ENCODE peak calls at places on chromosomes 12 and 14, in nine cellular contexts. One of them, this sample, is unnamed.

GRCh38 chr14:66105819-66106218 is 380.4 kb upstream of the CCDC196 start:
- DNase-seq in cardiac fibroblast: peak; percentile 59
- DNase-seq in heart right ventricle: no peak
- DNase-seq in HepG2: no peak
- DNase-seq in cardiac muscle cell: no peak
- DNase-seq in breast epithelium: no peak
- DNase-seq in lower lobe of right lung: no peak
- DNase-seq in HFF-Myc: no peak
- DNase-seq in kidney: no peak
- DNase-seq in this sample: no peak

GRCh38 chr12:40819427-40820108 is 127.3 kb downstream of the CNTN1 start:
- DNase-seq in HepG2: no peak
- DNase-seq in HFF-Myc: no peak
- DNase-seq in kidney: peak; percentile 88
- DNase-seq in breast epithelium: no peak
- DNase-seq in lower lobe of right lung: peak; percentile 40
- DNase-seq in cardiac fibroblast: no peak
- DNase-seq in cardiac muscle cell: peak; percentile 81
- DNase-seq in heart right ventricle: no peak
- DNase-seq in this sample: no peak

GRCh38 chr12:98399532-98399931 is 115.9 kb upstream of the TMPO start:
- DNase-seq in cardiac fibroblast: peak; percentile 80
- DNase-seq in HFF-Myc: peak; percentile 39
- DNase-seq in breast epithelium: no peak
- DNase-seq in lower lobe of right lung: no peak
- DNase-seq in heart right ventricle: no peak
- DNase-seq in cardiac muscle cell: no peak
- DNase-seq in HepG2: peak; percentile 43
- DNase-seq in kidney: peak; percentile 61
- DNase-seq in this sample: no peak

GRCh38 chr12:26009593-26009992 is 51.1 kb downstream of the RASSF8 start:
- DNase-seq in kidney: no peak
- DNase-seq in cardiac muscle cell: no peak
- DNase-seq in cardiac fibroblast: no peak
- DNase-seq in HepG2: no peak
- DNase-seq in breast epithelium: no peak
- DNase-seq in heart right ventricle: no peak
- DNase-seq in HFF-Myc: no peak
- DNase-seq in lower lobe of right lung: no peak
- DNase-seq in this sample: no peak

GRCh38 chr12:66035289-66035961 is 95.1 kb downstream of the LLPH start:
- DNase-seq in HepG2: peak; percentile 42
- DNase-seq in kidney: no peak
- DNase-seq in heart right ventricle: no peak
- DNase-seq in cardiac fibroblast: peak; percentile 66
- DNase-seq in lower lobe of right lung: no peak
- DNase-seq in breast epithelium: no peak
- DNase-seq in cardiac muscle cell: peak; percentile 31
- DNase-seq in HFF-Myc: peak; percentile 53
- DNase-seq in this sample: no peak

GRCh38 chr12:53065470-53065869 is 13.7 kb downstream of the SPRYD3 start:
- DNase-seq in HFF-Myc: no peak
- DNase-seq in cardiac fibroblast: no peak
- DNase-seq in lower lobe of right lung: no peak
- DNase-seq in cardiac muscle cell: no peak
- DNase-seq in heart right ventricle: peak; percentile 11
- DNase-seq in breast epithelium: no peak
- DNase-seq in HepG2: no peak
- DNase-seq in kidney: peak; percentile 74
- DNase-seq in this sample: no peak

GRCh38 chr12:94636462-94637085 is 13.8 kb downstream of the TMCC3 start:
- DNase-seq in kidney: no peak
- DNase-seq in heart right ventricle: no peak
- DNase-seq in breast epithelium: no peak
- DNase-seq in HFF-Myc: no peak
- DNase-seq in cardiac muscle cell: no peak
- DNase-seq in cardiac fibroblast: peak; percentile 61
- DNase-seq in lower lobe of right lung: no peak
- DNase-seq in HepG2: no peak
- DNase-seq in this sample: no peak

GRCh38 chr12:57057037-57057436 is 7.1 kb upstream of the MYO1A start:
- DNase-seq in HFF-Myc: no peak
- DNase-seq in cardiac muscle cell: no peak
- DNase-seq in heart right ventricle: no peak
- DNase-seq in kidney: no peak
- DNase-seq in lower lobe of right lung: no peak
- DNase-seq in cardiac fibroblast: no peak
- DNase-seq in breast epithelium: no peak
- DNase-seq in HepG2: no peak
- DNase-seq in this sample: no peak

GRCh38 chr14:49621114-49621881 is 699 bp downstream of the MGAT2 start:
- DNase-seq in kidney: peak; percentile 92
- DNase-seq in HFF-Myc: no peak
- DNase-seq in cardiac fibroblast: peak; percentile 65
- DNase-seq in breast epithelium: peak; percentile 73
- DNase-seq in HepG2: no peak
- DNase-seq in cardiac muscle cell: no peak
- DNase-seq in lower lobe of right lung: peak; percentile 90
- DNase-seq in heart right ventricle: peak; percentile 78
- DNase-seq in this sample: no peak

GRCh38 chr12:115973066-115973465 is 304.4 kb downstream of the MED13L start:
- DNase-seq in heart right ventricle: no peak
- DNase-seq in cardiac fibroblast: peak; percentile 54
- DNase-seq in kidney: no peak
- DNase-seq in HepG2: no peak
- DNase-seq in HFF-Myc: no peak
- DNase-seq in breast epithelium: no peak
- DNase-seq in cardiac muscle cell: no peak
- DNase-seq in lower lobe of right lung: no peak
- DNase-seq in this sample: no peak

GRCh38 chr12:48187916-48188695 is 4.7 kb downstream of the CCDC184 start:
- DNase-seq in cardiac fibroblast: no peak
- DNase-seq in kidney: no peak
- DNase-seq in HepG2: no peak
- DNase-seq in breast epithelium: no peak
- DNase-seq in lower lobe of right lung: no peak
- DNase-seq in HFF-Myc: no peak
- DNase-seq in cardiac muscle cell: no peak
- DNase-seq in heart right ventricle: no peak
- DNase-seq in this sample: no peak

GRCh38 chr14:47549886-47550285 is 125.5 kb downstream of the MDGA2 start:
- DNase-seq in lower lobe of right lung: no peak
- DNase-seq in cardiac muscle cell: no peak
- DNase-seq in HepG2: no peak
- DNase-seq in kidney: no peak
- DNase-seq in HFF-Myc: no peak
- DNase-seq in heart right ventricle: no peak
- DNase-seq in breast epithelium: no peak
- DNase-seq in cardiac fibroblast: no peak
- DNase-seq in this sample: no peak

GRCh38 chr12:96044017-96044985 is 8.9 kb upstream of the LTA4H start:
- DNase-seq in cardiac muscle cell: no peak
- DNase-seq in cardiac fibroblast: peak; percentile 74
- DNase-seq in HepG2: no peak
- DNase-seq in lower lobe of right lung: no peak
- DNase-seq in kidney: no peak
- DNase-seq in heart right ventricle: no peak
- DNase-seq in HFF-Myc: no peak
- DNase-seq in breast epithelium: no peak
- DNase-seq in this sample: peak; percentile 22

GRCh38 chr12:92224685-92225331 is 79.2 kb upstream of the BTG1 start:
- DNase-seq in lower lobe of right lung: no peak
- DNase-seq in HFF-Myc: no peak
- DNase-seq in cardiac muscle cell: no peak
- DNase-seq in cardiac fibroblast: peak; percentile 23
- DNase-seq in kidney: no peak
- DNase-seq in heart right ventricle: peak; percentile 16
- DNase-seq in breast epithelium: no peak
- DNase-seq in HepG2: no peak
- DNase-seq in this sample: no peak

GRCh38 chr12:124901003-124901402 is 13.4 kb downstream of the UBC start:
- DNase-seq in HFF-Myc: no peak
- DNase-seq in lower lobe of right lung: no peak
- DNase-seq in heart right ventricle: no peak
- DNase-seq in kidney: no peak
- DNase-seq in HepG2: no peak
- DNase-seq in breast epithelium: no peak
- DNase-seq in cardiac muscle cell: no peak
- DNase-seq in cardiac fibroblast: no peak
- DNase-seq in this sample: no peak

DNA sequence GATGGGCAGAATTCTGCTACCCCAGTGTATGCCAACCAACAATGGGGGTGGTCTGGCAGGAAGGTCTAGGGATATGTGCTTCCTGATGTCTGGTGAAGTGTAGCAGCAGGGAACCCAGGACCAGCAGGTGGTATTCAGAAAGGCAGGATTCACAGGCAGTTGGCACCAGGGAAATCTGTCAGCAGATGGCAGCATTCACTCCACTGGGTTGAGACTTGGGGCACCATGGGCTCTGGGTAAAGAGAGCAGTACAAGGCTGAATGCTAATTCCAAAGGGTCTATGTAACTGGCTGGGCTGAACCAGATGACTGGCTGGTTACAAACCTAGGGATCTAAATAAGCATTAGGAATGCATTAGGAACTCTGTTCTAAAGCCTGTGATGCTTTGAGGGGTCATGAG is 466.9 kb upstream of the STXBP6 start:
- DNase-seq in cardiac fibroblast: no peak
- DNase-seq in heart right ventricle: no peak
- DNase-seq in cardiac muscle cell: no peak
- DNase-seq in kidney: no peak
- DNase-seq in HepG2: no peak
- DNase-seq in lower lobe of right lung: no peak
- DNase-seq in breast epithelium: no peak
- DNase-seq in HFF-Myc: no peak
- DNase-seq in this sample: no peak
- TF ChIP-seq CTCF in cardiac fibroblast: no peak
- TF ChIP-seq CTCF in heart right ventricle: no peak
- TF ChIP-seq CTCF in cardiac muscle cell: no peak
- TF ChIP-seq CTCF in kidney: no peak
- TF ChIP-seq CTCF in HepG2: no peak
- TF ChIP-seq CTCF in lower lobe of right lung: no peak
- TF ChIP-seq CTCF in breast epithelium: no peak
- TF ChIP-seq CTCF in HFF-Myc: no peak
- TF ChIP-seq CTCF in this sample: no peak

DNA sequence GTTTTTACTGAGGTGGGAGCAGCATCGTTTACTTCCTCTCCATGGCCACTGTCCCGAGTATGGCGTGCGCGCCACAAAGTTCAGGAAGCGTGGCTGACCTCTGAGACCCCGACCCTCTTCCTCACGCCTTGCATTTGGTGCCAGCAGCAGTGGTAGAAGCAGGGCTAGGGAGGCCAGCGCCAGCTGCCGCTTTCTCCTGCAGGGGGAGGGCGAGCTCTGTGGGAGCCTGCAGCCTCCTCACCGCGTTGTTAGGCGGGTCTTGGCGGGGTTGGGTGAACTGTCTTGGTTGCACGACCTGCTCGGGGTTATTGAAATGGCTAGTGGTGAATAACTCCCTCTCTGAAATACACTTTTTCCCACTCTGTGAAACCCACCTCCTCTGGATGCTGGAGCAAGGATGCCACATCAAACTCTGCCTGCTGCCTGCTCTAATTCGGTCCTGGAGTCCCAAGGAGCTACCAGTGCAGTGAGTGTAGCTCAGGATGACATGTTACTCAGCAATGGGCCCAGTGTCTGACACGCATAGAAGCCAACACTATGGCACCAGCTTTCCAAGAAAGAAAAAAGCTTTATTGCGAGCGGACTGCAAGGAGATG is 22.3 kb upstream of the TDRD9 start:
- DNase-seq in heart right ventricle: no peak
- DNase-seq in kidney: peak; percentile 35
- DNase-seq in lower lobe of right lung: peak; percentile 36
- DNase-seq in HFF-Myc: no peak
- DNase-seq in cardiac muscle cell: no peak
- DNase-seq in HepG2: no peak
- DNase-seq in cardiac fibroblast: no peak
- DNase-seq in breast epithelium: no peak
- DNase-seq in this sample: no peak
- TF ChIP-seq CTCF in heart right ventricle: no peak
- TF ChIP-seq CTCF in kidney: no peak
- TF ChIP-seq CTCF in lower lobe of right lung: no peak
- TF ChIP-seq CTCF in HFF-Myc: peak; percentile 12
- TF ChIP-seq CTCF in cardiac muscle cell: peak; percentile 26
- TF ChIP-seq CTCF in HepG2: peak; percentile 64
- TF ChIP-seq CTCF in cardiac fibroblast: peak; percentile 34
- TF ChIP-seq CTCF in breast epithelium: no peak
- TF ChIP-seq CTCF in this sample: peak; percentile 14

GRCh38 chr12:109997393-109997792 is 1.2 kb upstream of the GIT2 start:
- DNase-seq in cardiac fibroblast: no peak
- DNase-seq in cardiac muscle cell: no peak
- DNase-seq in heart right ventricle: no peak
- DNase-seq in HepG2: no peak
- DNase-seq in lower lobe of right lung: no peak
- DNase-seq in HFF-Myc: no peak
- DNase-seq in kidney: no peak
- DNase-seq in breast epithelium: no peak
- DNase-seq in this sample: no peak
- TF ChIP-seq CTCF in cardiac fibroblast: no peak
- TF ChIP-seq CTCF in cardiac muscle cell: no peak
- TF ChIP-seq CTCF in heart right ventricle: no peak
- TF ChIP-seq CTCF in HepG2: no peak
- TF ChIP-seq CTCF in lower lobe of right lung: no peak
- TF ChIP-seq CTCF in HFF-Myc: no peak
- TF ChIP-seq CTCF in kidney: no peak
- TF ChIP-seq CTCF in breast epithelium: no peak
- TF ChIP-seq CTCF in this sample: no peak

GRCh38 chr14:77603031-77603430 is 13.4 kb downstream of the SPTLC2 start:
- DNase-seq in kidney: no peak
- DNase-seq in HFF-Myc: no peak
- DNase-seq in cardiac muscle cell: no peak
- DNase-seq in breast epithelium: no peak
- DNase-seq in heart right ventricle: no peak
- DNase-seq in cardiac fibroblast: no peak
- DNase-seq in HepG2: no peak
- DNase-seq in lower lobe of right lung: no peak
- DNase-seq in this sample: no peak

GRCh38 chr14:77601846-77602609 is 14.4 kb downstream of the SPTLC2 start:
- DNase-seq in HFF-Myc: no peak
- DNase-seq in breast epithelium: no peak
- DNase-seq in cardiac muscle cell: no peak
- DNase-seq in lower lobe of right lung: no peak
- DNase-seq in heart right ventricle: no peak
- DNase-seq in cardiac fibroblast: no peak
- DNase-seq in HepG2: no peak
- DNase-seq in kidney: no peak
- DNase-seq in this sample: no peak

GRCh38 chr14:77599894-77600293 is 16.5 kb downstream of the SPTLC2 start:
- DNase-seq in breast epithelium: no peak
- DNase-seq in lower lobe of right lung: no peak
- DNase-seq in cardiac muscle cell: no peak
- DNase-seq in kidney: no peak
- DNase-seq in HFF-Myc: no peak
- DNase-seq in cardiac fibroblast: no peak
- DNase-seq in HepG2: no peak
- DNase-seq in heart right ventricle: no peak
- DNase-seq in this sample: no peak

GRCh38 chr14:77605392-77605978 is 11.0 kb downstream of the SPTLC2 start:
- DNase-seq in breast epithelium: no peak
- DNase-seq in HFF-Myc: no peak
- DNase-seq in kidney: no peak
- DNase-seq in cardiac muscle cell: peak; percentile 57
- DNase-seq in HepG2: no peak
- DNase-seq in lower lobe of right lung: no peak
- DNase-seq in cardiac fibroblast: no peak
- DNase-seq in heart right ventricle: no peak
- DNase-seq in this sample: no peak

GRCh38 chr14:77603654-77604270 is 12.7 kb downstream of the SPTLC2 start:
- DNase-seq in HFF-Myc: no peak
- DNase-seq in lower lobe of right lung: no peak
- DNase-seq in cardiac fibroblast: no peak
- DNase-seq in cardiac muscle cell: no peak
- DNase-seq in kidney: no peak
- DNase-seq in heart right ventricle: no peak
- DNase-seq in HepG2: peak; percentile 24
- DNase-seq in breast epithelium: no peak
- DNase-seq in this sample: no peak
- TF ChIP-seq CTCF in HFF-Myc: peak; percentile 45
- TF ChIP-seq CTCF in lower lobe of right lung: peak; percentile 21
- TF ChIP-seq CTCF in cardiac fibroblast: peak; percentile 25
- TF ChIP-seq CTCF in cardiac muscle cell: peak; percentile 46
- TF ChIP-seq CTCF in kidney: peak; percentile 1
- TF ChIP-seq CTCF in heart right ventricle: no peak
- TF ChIP-seq CTCF in HepG2: peak; percentile 39
- TF ChIP-seq CTCF in breast epithelium: no peak
- TF ChIP-seq CTCF in this sample: peak; percentile 28